ENCODE peak calls at places on chromosomes 6 and 20, in six cellular contexts. S is GM23338, N is fibroblast of mammary gland, L is fibroblast of lung, V is fibroblast of pulmonary artery, M is body of pancreas. F is an unnamed sample.

GRCh38 chr6:79608334-79609224 is 22.6 kb upstream of the SH3BGRL2 start:
- DNase-seq in V (no peak), N (no peak), S (no peak), M (no peak), L (peak), F (no peak)

GRCh38 chr6:116513224-116513875 is 1.9 kb downstream of the CALHM5 start:
- DNase-seq in M (no peak), V (no peak), L (no peak), N (no peak), S (no peak), F (no peak)

GRCh38 chr6:141914646-141915045 is 218.1 kb upstream of the GJE1 start:
- DNase-seq in N (no peak), S (no peak), V (no peak), M (no peak), L (peak), F (peak)

GRCh38 chr6:71724456-71725180 is 161.7 kb upstream of the RIMS1 start:
- DNase-seq in N (no peak), V (no peak), M (no peak), S (no peak), L (peak), F (no peak)

GRCh38 chr6:160141001-160141726 is 19.5 kb downstream of the SLC22A1 start:
- DNase-seq in V (peak), M (no peak), S (no peak), N (peak), L (peak), F (peak)

GRCh38 chr20:51899674-51900073 is 97.4 kb upstream of the SALL4 start:
- DNase-seq in V (no peak), L (no peak), S (peak), M (no peak), N (no peak), F (no peak)

GRCh38 chr6:142679907-142680306 is 265.1 kb downstream of the HIVEP2 start:
- DNase-seq in L (no peak), N (no peak), M (no peak), V (no peak), S (no peak), F (no peak)

GRCh38 chr6:67287566-67287965 is 1347.5 kb upstream of the ADGRB3 start:
- DNase-seq in M (no peak), N (peak), V (peak), S (no peak), L (no peak), F (no peak)

GRCh38 chr6:56021943-56022342 is 146.6 kb upstream of the BMP5 start:
- DNase-seq in M (no peak), V (no peak), N (no peak), L (peak), S (peak), F (no peak)

GRCh38 chr6:36805917-36806316 is 33.3 kb downstream of the CPNE5 start:
- DNase-seq in V (no peak), N (no peak), S (peak), M (no peak), L (no peak), F (no peak)

GRCh38 chr6:27836783-27837635 is 75.2 kb downstream of the OR2B2 start:
- DNase-seq in L (peak), M (peak), N (peak), S (peak), V (peak), F (peak)

GRCh38 chr6:145729887-145730286 is 5.4 kb downstream of the EPM2A start:
- DNase-seq in V (no peak), L (no peak), N (no peak), S (no peak), M (no peak), F (no peak)

GRCh38 chr6:147106759-147107401 is 97.3 kb upstream of the STXBP5 start:
- DNase-seq in V (peak), L (peak), S (no peak), N (peak), M (no peak), F (no peak)

GRCh38 chr20:20956586-20956985 is 149.6 kb downstream of the LINC00237 start:
- DNase-seq in N (no peak), L (no peak), S (no peak), M (no peak), V (no peak), F (no peak)

GRCh38 chr6:156825475-156825874 is 48.3 kb downstream of the ARID1B start:
- DNase-seq in M (no peak), L (no peak), S (no peak), V (no peak), N (no peak), F (no peak)

DNA sequence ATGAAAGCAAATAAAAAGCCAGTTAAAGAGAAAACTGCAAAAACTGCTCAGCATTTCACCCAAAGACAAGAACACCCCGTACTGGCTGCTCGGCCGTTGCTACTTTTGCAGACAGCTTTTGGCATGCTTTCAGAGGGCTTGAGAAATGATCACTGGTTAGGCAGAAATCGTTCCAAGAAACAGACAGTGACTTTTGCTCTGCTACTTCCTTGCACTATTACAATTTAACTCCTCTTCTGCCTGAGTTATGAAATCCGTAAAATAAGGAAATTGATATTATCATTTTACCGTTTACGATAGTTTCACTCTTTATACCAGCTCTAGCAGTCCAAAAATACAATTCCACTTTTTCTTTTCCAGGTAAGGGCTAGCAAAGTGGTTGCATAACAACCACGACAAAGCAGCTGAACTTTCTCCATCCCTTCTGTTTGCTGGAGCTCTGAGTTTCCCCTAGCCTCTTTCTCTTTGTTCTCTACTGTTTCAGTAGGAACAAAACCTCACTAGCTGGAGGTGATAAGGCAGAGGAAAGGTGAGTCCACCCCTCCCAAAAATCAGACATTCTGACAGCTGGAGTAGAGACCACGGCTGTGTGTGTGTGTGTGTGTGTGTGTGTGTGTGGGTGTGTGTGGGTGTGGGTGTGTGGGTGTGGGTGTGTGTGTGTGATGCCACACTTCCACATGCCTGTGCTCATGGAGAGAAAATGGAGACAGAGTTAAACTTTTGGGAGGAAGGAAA is 191.8 kb upstream of the RREB1 start:
- DNase-seq in V (peak), S (no peak), M (peak), L (peak), N (peak), F (peak)
- H3K4me3 ChIP-seq in V (peak), S (no peak), M (no peak), L (peak), N (peak), F (peak)

DNA sequence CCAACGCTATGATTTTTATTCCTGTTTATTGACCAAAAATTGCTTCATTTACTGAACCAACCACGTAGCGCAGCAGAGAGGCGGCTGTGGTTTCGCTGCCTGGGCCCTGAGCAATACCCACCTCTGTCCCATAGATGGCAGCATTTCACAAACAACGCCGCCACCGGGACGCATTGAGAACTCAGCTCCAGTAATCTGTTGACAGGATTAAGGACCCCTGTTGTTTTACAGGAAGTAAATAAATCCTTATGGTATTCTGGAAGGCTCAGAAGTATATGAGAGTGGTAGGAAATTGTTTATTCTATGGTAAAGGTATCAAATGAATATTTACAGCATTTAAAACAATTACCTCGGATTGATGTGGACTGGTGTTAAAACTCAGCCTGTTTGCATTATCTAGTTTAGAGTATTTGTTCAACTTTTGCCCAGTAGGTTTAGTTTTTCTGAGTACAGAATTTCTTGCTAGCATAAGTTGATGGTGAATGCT is 547.9 kb upstream of the SLC35B3 start:
- DNase-seq in M (peak), S (peak), V (peak), N (peak), L (peak), F (peak)
- H3K4me3 ChIP-seq in M (no peak), S (no peak), V (no peak), N (no peak), L (no peak), F (no peak)

GRCh38 chr20:37406010-37406998 is 60.4 kb downstream of the SRC start:
- DNase-seq in M (peak), V (no peak), N (no peak), S (peak), L (peak), F (no peak)
- H3K4me3 ChIP-seq in M (no peak), V (peak), N (peak), S (peak), L (peak), F (peak)

GRCh38 chr20:47500554-47500953 is 1.1 kb upstream of the NCOA3 start:
- DNase-seq in V (no peak), M (no peak), L (no peak), N (no peak), S (no peak), F (no peak)
- H3K4me3 ChIP-seq in V (no peak), M (no peak), L (no peak), N (no peak), S (no peak), F (no peak)

F was measured in skeletal muscle cell.